ENCODE peak calls at places on chromosomes 1 and 21, in five cellular contexts. E is IMR-90, W is heart left ventricle, N is K562, V is esophagus squamous epithelium. D is an unnamed sample.

GRCh38 chr21:36966066-36966845 is at the start of gene HLCS:
- DNase-seq in W (peak; percentile 66), V (no peak), E (peak; percentile 36), N (peak; percentile 90), D (peak; percentile 78)

GRCh38 chr1:108947871-108948525 is 15.3 kb downstream of the CLCC1 start:
- DNase-seq in E (no peak), V (no peak), N (no peak), W (no peak), D (no peak)

GRCh38 chr1:119015547-119015946 is 27.4 kb upstream of the TBX15 start:
- DNase-seq in N (no peak), V (no peak), E (no peak), W (no peak), D (no peak)

GRCh38 chr1:44610527-44611148 is 63.6 kb downstream of the TMEM53 start:
- DNase-seq in V (no peak), W (no peak), N (no peak), E (no peak), D (no peak)

GRCh38 chr1:45037456-45037855 is 25.4 kb downstream of the UROD start:
- DNase-seq in E (peak; percentile 29), N (peak; percentile 84), V (no peak), W (no peak), D (no peak)

GRCh38 chr1:112388436-112388835 is 7.6 kb upstream of the CTTNBP2NL start:
- DNase-seq in V (no peak), N (no peak), W (peak; percentile 37), E (peak; percentile 63), D (no peak)

GRCh38 chr21:29295066-29295650 is 3.6 kb upstream of the BACH1 start:
- DNase-seq in W (no peak), E (no peak), N (no peak), V (no peak), D (no peak)

GRCh38 chr1:41358152-41358937 is 2.9 kb upstream of the FOXO6 start:
- DNase-seq in W (peak; percentile 71), E (no peak), N (no peak), V (no peak), D (peak; percentile 23)

GRCh38 chr1:98046031-98046641 is 125.3 kb upstream of the DPYD start:
- DNase-seq in E (peak; percentile 51), V (no peak), W (no peak), N (no peak), D (no peak)
- TF ChIP-seq POLR2A in E (peak; percentile 11), V (no peak), W (no peak), N (no peak), D (no peak)

GRCh38 chr1:3747903-3748302 is 4.3 kb upstream of the CCDC27 start:
- DNase-seq in V (no peak), W (no peak), N (no peak), E (no peak), D (no peak)

GRCh38 chr1:3753656-3754454 is 1.6 kb downstream of the CCDC27 start:
- DNase-seq in E (no peak), V (no peak), W (no peak), N (no peak), D (no peak)

GRCh38 chr1:3749512-3749911 is 2.7 kb upstream of the CCDC27 start:
- DNase-seq in W (no peak), V (no peak), N (no peak), E (no peak), D (no peak)

GRCh38 chr1:3752400-3752945 is at the start of gene CCDC27:
- DNase-seq in V (no peak), N (no peak), E (no peak), W (no peak), D (no peak)

DNA sequence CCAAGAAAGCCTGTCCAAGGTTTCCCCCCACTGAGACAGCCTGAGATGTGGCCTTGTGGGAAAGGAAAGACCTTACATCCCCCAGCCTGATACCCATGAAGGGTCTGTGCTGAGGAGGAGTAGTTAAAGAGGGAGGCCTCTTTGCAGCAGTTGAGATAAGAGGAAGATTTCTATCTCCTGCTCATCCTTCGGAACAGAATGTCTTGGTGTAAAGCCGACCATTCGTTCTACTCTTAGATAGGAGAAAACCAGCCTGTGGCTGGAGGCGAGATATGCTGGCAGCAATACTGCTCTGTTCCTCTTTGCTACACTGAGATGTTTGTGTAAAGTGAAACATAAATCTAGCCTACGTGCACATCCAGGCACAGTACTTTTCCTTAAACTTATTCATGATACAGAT is 1.5 kb upstream of the CCDC27 start:
- DNase-seq in V (no peak), W (no peak), E (no peak), N (peak; percentile 28), D (no peak)
- TF ChIP-seq POLR2A in V (no peak), W (no peak), E (no peak), N (no peak), D (no peak)

GRCh38 chr1:12616709-12617373 is 1.2 kb downstream of the DHRS3 start:
- DNase-seq in W (peak; percentile 40), N (peak; percentile 51), E (no peak), V (no peak), D (peak; percentile 45)
- TF ChIP-seq POLR2A in W (no peak), N (no peak), E (no peak), V (no peak), D (no peak)

DNA sequence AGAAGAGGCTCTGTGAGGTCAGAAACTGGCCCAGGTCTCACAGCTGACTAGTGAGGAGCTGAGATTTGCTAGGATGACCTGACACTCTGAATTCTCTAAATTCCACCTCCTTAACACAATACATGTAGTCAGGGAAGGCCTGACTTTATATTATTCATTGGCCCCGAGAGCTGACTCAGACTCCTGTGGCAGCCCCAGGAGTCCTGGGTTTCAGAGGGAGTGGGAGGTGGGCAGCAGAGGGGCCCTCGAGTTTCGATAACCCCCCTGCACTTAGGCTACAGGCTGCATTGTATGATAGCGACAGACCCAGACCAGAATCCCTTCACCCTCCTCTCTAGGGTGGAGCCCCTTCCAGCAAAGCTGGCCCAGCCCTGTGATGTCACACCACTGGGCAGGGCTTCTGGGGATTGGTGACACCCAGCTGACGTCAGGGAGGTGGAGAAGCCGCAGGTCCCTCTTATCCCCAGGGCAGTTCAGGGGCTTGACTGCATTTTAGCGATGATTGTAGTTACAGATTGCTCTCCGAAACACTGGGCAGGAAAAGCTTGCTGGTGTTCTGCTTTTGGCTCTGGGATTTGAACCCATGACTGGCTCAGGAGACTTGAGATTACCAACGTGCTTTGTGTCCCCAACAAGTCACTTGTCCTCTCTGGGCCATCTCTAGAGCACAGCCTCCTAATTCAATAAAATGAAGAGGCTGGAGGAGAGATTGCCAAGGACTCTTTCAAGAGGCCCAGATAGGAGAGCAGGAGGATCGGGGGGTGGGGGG is 17.0 kb upstream of the GPR37L1 start:
- DNase-seq in N (peak; percentile 92), E (peak; percentile 59), W (no peak), V (no peak), D (no peak)
- TF ChIP-seq POLR2A in N (no peak), E (no peak), W (no peak), V (no peak), D (no peak)

GRCh38 chr1:165910764-165911421 is 83.5 kb downstream of the UCK2 start:
- DNase-seq in E (no peak), N (no peak), V (no peak), W (peak; percentile 47), D (no peak)
- TF ChIP-seq POLR2A in E (no peak), N (no peak), V (no peak), W (no peak), D (no peak)

GRCh38 chr1:205255941-205256780 is 28.4 kb downstream of the TMCC2 start:
- DNase-seq in W (peak; percentile 88), N (peak; percentile 91), E (peak; percentile 80), V (peak; percentile 38), D (peak; percentile 85)
- TF ChIP-seq POLR2A in W (no peak), N (no peak), E (no peak), V (no peak), D (no peak)

DNA sequence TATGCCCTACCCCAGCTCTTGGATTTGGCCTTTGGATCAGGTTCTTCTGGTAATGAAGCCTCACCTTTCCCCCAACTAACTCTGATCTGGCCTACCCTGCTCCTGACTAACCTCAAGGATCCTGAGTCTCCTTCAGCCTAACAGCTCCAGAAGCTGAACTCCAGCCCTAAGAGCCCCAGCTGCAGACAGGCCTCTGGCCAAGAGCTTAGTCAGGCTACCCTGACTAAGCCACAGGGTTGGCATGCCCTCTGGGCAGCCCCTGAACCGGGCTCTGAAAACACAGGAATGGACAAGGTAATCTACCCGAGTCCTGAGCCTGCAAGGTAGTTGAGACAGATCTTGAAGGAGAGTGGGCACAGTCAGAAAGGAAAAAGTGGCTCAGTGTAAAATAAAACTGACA is 29.4 kb downstream of the COA7 start:
- DNase-seq in E (peak; percentile 34), W (no peak), N (no peak), V (no peak), D (no peak)
- TF ChIP-seq POLR2A in E (no peak), W (no peak), N (no peak), V (no peak), D (no peak)

GRCh38 chr21:33588485-33589335 is at the start of gene DONSON:
- DNase-seq in N (peak; percentile 93), E (peak; percentile 73), W (peak; percentile 90), V (peak; percentile 17), D (peak; percentile 85)
- TF ChIP-seq POLR2A in N (peak; percentile 85), E (peak; percentile 87), W (peak; percentile 77), V (peak; percentile 74), D (peak; percentile 66)